ENCODE peak calls at places on chromosomes 6 and 20, in ten cellular contexts. C is IMR-90; S is PC-9; F is Peyer's patch; W is right cardiac atrium; G is lung; D is tibial artery; X is CD4-positive, alpha-beta memory T cell; R is upper lobe of right lung; K is iPS DF 6.9. U is an unnamed sample. For H3K27me3 and H3K9me3, the result is how much of the 10 kb centered on the place peaks cover.

GRCh38 chr6:10205120-10205519 is 209.8 kb downstream of the TFAP2A start:
- DNase-seq in C (no peak), S (no peak), F (no peak), W (no peak), G (no peak), D (no peak), X (no peak), R (no peak), K (no peak), U (no peak)

GRCh38 chr6:106275692-106276091 is 49.9 kb downstream of the ATG5 start:
- DNase-seq in C (peak), S (no peak), F (no peak), W (no peak), G (no peak), D (no peak), X (no peak), R (no peak), K (no peak), U (no peak)

GRCh38 chr20:13302647-13303425 is 81.8 kb downstream of the ISM1 start:
- DNase-seq in C (no peak), S (peak), F (no peak), W (no peak), G (no peak), D (no peak), X (peak), R (no peak), K (no peak), U (no peak)

GRCh38 chr6:91822581-91822980 is 1235.7 kb upstream of the MAP3K7 start:
- DNase-seq in C (no peak), S (no peak), F (no peak), W (no peak), G (no peak), D (no peak), X (no peak), R (no peak), K (no peak), U (no peak)

GRCh38 chr20:16459019-16459700 is 114.1 kb downstream of the KIF16B start:
- DNase-seq in C (peak), S (no peak), F (no peak), W (peak), G (no peak), D (peak), X (no peak), R (no peak), K (no peak), U (peak)

GRCh38 chr6:158042245-158042798 is 60.7 kb downstream of the SYNJ2 start:
- DNase-seq in C (peak), S (peak), F (no peak), W (peak), G (no peak), D (peak), X (no peak), R (peak), K (no peak), U (no peak)

GRCh38 chr20:1324598-1325172 is 4.3 kb downstream of the SDCBP2 start:
- DNase-seq in C (peak), S (no peak), F (no peak), W (no peak), G (no peak), D (no peak), X (peak), R (no peak), K (no peak), U (peak)

GRCh38 chr6:163398796-163399195 is 15.7 kb upstream of the QKI start:
- DNase-seq in C (no peak), S (no peak), F (no peak), W (peak), G (peak), D (peak), X (no peak), R (peak), K (no peak), U (no peak)

GRCh38 chr6:52532457-52532856 is 44.4 kb downstream of the TRAM2 start:
- DNase-seq in C (peak), S (no peak), F (no peak), W (no peak), G (no peak), D (no peak), X (no peak), R (no peak), K (no peak), U (no peak)

GRCh38 chr6:131950767-131951575 is at the start of gene CCN2:
- DNase-seq in C (peak), S (peak), F (peak), W (peak), G (peak), D (peak), X (no peak), R (peak), K (peak), U (peak)

GRCh38 chr20:19403549-19403948 is 191.1 kb downstream of the SLC24A3 start:
- DNase-seq in C (no peak), S (no peak), F (no peak), W (no peak), G (no peak), D (no peak), X (no peak), R (no peak), K (no peak), U (no peak)

GRCh38 chr20:40323411-40323810 is 365.6 kb downstream of the MAFB start:
- DNase-seq in C (no peak), S (no peak), F (no peak), W (no peak), G (no peak), D (no peak), X (no peak), R (no peak), K (no peak), U (no peak)

GRCh38 chr6:26520840-26521484 is 17.2 kb upstream of the HMGN4 start:
- DNase-seq in C (peak), S (peak), F (peak), W (peak), G (peak), D (peak), X (peak), R (peak), K (no peak), U (peak)

GRCh38 chr6:30601815-30602641 is 15.0 kb downstream of the PPP1R10 start:
- DNase-seq in C (no peak), S (no peak), F (no peak), W (no peak), G (no peak), D (no peak), X (no peak), R (no peak), K (no peak), U (no peak)

GRCh38 chr6:135586844-135587243 is 89.3 kb upstream of the AHI1 start:
- DNase-seq in C (peak), S (no peak), F (no peak), W (no peak), G (peak), D (no peak), X (no peak), R (no peak), K (no peak), U (no peak)

GRCh38 chr6:81995548-81996289 is 243.2 kb upstream of the TENT5A start:
- DNase-seq in C (peak), S (no peak), F (no peak), W (no peak), G (no peak), D (no peak), X (no peak), R (no peak), K (no peak), U (no peak)

GRCh38 chr6:2502096-2502997 is 248.4 kb downstream of the MYLK4 start:
- DNase-seq in C (no peak), S (no peak), F (no peak), W (no peak), G (no peak), D (no peak), X (no peak), R (no peak), K (no peak), U (no peak)

GRCh38 chr6:2502998-2503674 is 247.6 kb downstream of the MYLK4 start:
- DNase-seq in C (no peak), S (no peak), F (no peak), W (no peak), G (no peak), D (no peak), X (no peak), R (no peak), K (no peak), U (no peak)

GRCh38 chr6:2503816-2504494 is 246.8 kb downstream of the MYLK4 start:
- DNase-seq in C (peak), S (no peak), F (no peak), W (no peak), G (no peak), D (no peak), X (no peak), R (no peak), K (no peak), U (no peak)

GRCh38 chr6:2505624-2506023 is 245.1 kb downstream of the MYLK4 start:
- DNase-seq in C (no peak), S (no peak), F (no peak), W (no peak), G (no peak), D (no peak), X (no peak), R (no peak), K (no peak), U (no peak)

DNA sequence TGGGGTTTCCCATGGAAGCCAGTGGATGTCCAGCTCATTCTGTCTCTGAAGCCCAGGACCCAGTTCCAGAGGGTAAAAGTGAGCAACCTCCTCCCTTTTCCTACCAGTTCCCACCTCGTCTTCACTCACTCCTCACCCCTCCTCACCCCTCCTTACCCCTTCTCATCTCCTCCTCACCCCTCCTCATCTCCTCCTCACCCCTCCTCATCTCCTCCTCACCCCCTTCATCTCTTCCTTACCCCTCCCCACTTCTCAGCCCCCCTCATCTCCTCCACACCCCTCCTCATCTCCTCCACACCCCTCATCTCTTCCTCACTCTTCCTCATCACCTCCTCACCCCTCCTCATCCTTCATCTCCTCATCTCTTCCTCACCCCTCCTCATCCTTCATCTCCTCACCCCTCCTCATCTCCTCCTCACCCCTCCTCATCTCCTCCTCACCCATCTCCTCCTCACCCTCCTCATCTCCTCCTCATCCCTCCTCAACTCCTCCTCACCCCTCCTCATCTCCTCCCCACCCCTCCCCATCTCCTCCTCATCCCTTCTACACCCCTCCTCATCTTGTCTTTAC is 246.1 kb downstream of the MYLK4 start:
- DNase-seq in C (no peak), S (no peak), F (no peak), W (no peak), G (no peak), D (no peak), X (no peak), R (no peak), K (no peak), U (no peak)
- H3K27me3 ChIP-seq in C (under half), S (under half), F (under half), W (under half), G (under half), D (under half), X (under half), R (under half), K (under half), U (under half)

GRCh38 chr6:22221211-22221610 is 75.6 kb downstream of the PRL start:
- DNase-seq in C (peak), S (peak), F (no peak), W (no peak), G (no peak), D (no peak), X (no peak), R (no peak), K (no peak), U (no peak)
- H3K9me3 ChIP-seq in C (under half), S (under half), F (under half), W (under half), G (under half), D (under half), X (under half), R (under half), K (under half), U (under half)

GRCh38 chr6:8343600-8343999 is 91.7 kb downstream of the SLC35B3 start:
- DNase-seq in C (no peak), S (no peak), F (no peak), W (no peak), G (no peak), D (no peak), X (no peak), R (no peak), K (no peak), U (no peak)
- H3K27ac ChIP-seq in C (no peak), S (no peak), F (no peak), W (no peak), G (no peak), D (no peak), X (no peak), R (no peak), K (no peak), U (no peak)

GRCh38 chr20:21397341-21398108 is at the start of gene NKX2-4:
- DNase-seq in C (no peak), S (no peak), F (no peak), W (no peak), G (no peak), D (no peak), X (no peak), R (no peak), K (no peak), U (no peak)
- H3K27me3 ChIP-seq in C (half or more), S (under half), F (under half), W (under half), G (under half), D (under half), X (half or more), R (half or more), K (under half), U (half or more)